ENCODE peak calls at places on chromosomes 7 and 10, in seven cellular contexts. D is HCT116, Z is SK-N-SH, R is GM12878, O is K562, I is HepG2, V is H1. L is an unnamed sample.
A peak's percentile ranks its signal among the peaks of the same experiment; 100 is the strongest.

GRCh38 chr10:120581496-120581895 is 124.5 kb downstream of the PLPP4 start:
- DNase-seq in D (peak; percentile 12), I (no peak), Z (no peak), V (no peak), R (no peak), O (no peak), L (peak; percentile 35)

GRCh38 chr10:3511483-3511882 is 273.5 kb downstream of the KLF6 start:
- DNase-seq in V (no peak), O (no peak), D (no peak), I (no peak), Z (no peak), R (no peak), L (no peak)

GRCh38 chr7:27112361-27112760 is 9.9 kb upstream of the HOXA2 start:
- DNase-seq in V (no peak), R (no peak), O (no peak), I (no peak), Z (no peak), D (no peak), L (no peak)

GRCh38 chr7:129186749-129187260 is 1.6 kb upstream of the SMO start:
- DNase-seq in R (no peak), D (no peak), V (no peak), I (no peak), O (no peak), Z (no peak), L (no peak)

GRCh38 chr10:77629775-77630565 is 7.6 kb downstream of the KCNMA1 start:
- DNase-seq in Z (no peak), D (no peak), V (no peak), I (no peak), R (no peak), O (no peak), L (no peak)

GRCh38 chr7:113366122-113366521 is 247.8 kb upstream of the SMIM30 start:
- DNase-seq in R (no peak), Z (no peak), V (peak; percentile 25), O (no peak), D (no peak), I (no peak), L (no peak)

GRCh38 chr7:89385414-89385813 is 589.9 kb upstream of the TEX47 start:
- DNase-seq in I (no peak), V (no peak), R (no peak), O (no peak), Z (no peak), D (no peak), L (no peak)

GRCh38 chr7:85516675-85517074 is 329.8 kb upstream of the SEMA3D start:
- DNase-seq in V (no peak), R (no peak), I (no peak), Z (no peak), O (no peak), D (no peak), L (no peak)

GRCh38 chr10:29680091-29680490 is 45.3 kb upstream of the SVIL start:
- DNase-seq in V (no peak), Z (no peak), O (no peak), I (no peak), D (no peak), R (no peak), L (no peak)

GRCh38 chr10:117441366-117441765 is 66.1 kb upstream of the PDZD8 start:
- DNase-seq in D (no peak), O (no peak), I (no peak), Z (no peak), V (no peak), R (no peak), L (no peak)

GRCh38 chr10:54266395-54266794 is 534.6 kb downstream of the PCDH15 start:
- DNase-seq in Z (no peak), R (no peak), O (no peak), D (no peak), V (no peak), I (no peak), L (no peak)
- TF ChIP-seq JUND in Z (no peak), R (no peak), O (no peak), D (no peak), V (no peak), I (no peak), L (no peak)

DNA sequence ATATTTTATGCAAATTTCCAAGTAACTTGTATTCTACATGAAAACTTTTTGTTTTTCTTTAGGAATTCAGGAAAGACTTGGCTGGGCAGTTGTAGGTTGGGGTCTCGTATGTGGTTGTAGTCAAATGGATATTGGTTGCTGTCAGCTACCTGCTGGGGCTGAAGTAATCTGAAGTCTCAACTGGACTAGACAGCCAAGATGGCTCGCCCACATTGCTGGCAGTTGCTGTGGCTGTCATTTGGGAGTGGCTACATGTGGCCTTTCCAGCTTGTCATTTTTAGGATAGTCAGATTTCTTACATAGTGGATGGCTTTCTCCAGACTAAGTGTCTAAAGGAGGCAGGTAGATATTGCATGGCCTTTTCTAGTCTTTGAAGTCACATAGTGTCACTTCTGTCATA is 32.6 kb downstream of the EXOC6 start:
- DNase-seq in I (no peak), R (no peak), V (no peak), O (no peak), D (no peak), Z (no peak), L (no peak)
- TF ChIP-seq JUND in I (no peak), R (no peak), V (no peak), O (no peak), D (no peak), Z (no peak), L (no peak)

DNA sequence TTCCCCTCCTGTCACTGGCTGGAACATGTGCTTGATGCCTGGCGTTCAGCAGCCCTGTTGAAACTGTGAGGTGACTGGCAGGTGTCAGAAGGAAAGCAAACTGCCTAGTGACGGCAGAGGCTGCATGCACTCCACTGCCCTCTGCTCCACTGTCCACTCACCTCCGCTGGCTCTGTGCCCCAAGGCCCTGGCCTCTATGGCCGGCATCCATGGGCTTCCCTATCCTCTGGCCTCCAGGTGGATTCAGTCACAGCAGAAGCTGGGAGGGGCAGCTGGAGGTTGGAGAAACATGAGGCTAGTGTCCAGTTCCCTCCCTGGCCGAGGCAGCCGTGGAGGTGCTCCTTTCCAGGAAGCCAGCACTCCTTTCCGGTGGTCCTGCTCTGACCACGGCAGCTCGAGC is 31.2 kb upstream of the INSIG1 start:
- DNase-seq in Z (no peak), I (no peak), O (no peak), D (no peak), R (no peak), V (no peak), L (no peak)
- TF ChIP-seq JUND in Z (no peak), I (no peak), O (no peak), D (no peak), R (no peak), V (no peak), L (no peak)

GRCh38 chr7:101576993-101577392 is 52.1 kb downstream of the MYL10 start:
- DNase-seq in Z (no peak), R (no peak), D (no peak), O (no peak), I (no peak), V (no peak), L (no peak)

GRCh38 chr7:101575168-101575567 is 53.9 kb downstream of the MYL10 start:
- DNase-seq in D (no peak), O (no peak), V (peak; percentile 53), R (no peak), I (no peak), Z (no peak), L (no peak)

GRCh38 chr7:101580596-101580995 is 48.5 kb downstream of the MYL10 start:
- DNase-seq in O (no peak), D (no peak), Z (no peak), R (no peak), I (no peak), V (no peak), L (no peak)

GRCh38 chr7:101572156-101572555 is 56.9 kb downstream of the MYL10 start:
- DNase-seq in D (no peak), O (no peak), Z (no peak), V (no peak), I (no peak), R (no peak), L (no peak)

DNA sequence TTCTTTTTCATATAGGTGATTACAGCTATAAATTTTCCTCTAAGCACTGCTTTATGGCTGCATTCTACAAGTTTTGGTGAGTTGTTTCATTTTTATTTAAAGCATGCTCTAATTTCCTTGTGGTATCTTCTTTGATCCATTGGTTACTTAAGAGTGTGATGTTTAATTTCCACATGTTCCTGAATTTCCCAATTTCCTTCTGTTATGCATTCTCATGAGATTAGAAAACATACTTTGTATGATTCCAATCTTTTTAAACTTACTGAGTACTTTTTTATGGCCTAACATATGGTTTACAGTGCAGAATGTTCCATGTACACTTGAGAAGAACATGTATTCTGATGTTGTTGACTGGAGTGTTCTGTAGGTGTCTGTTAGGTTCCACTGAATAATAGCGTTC is 53.4 kb downstream of the MYL10 start:
- DNase-seq in R (no peak), O (no peak), V (no peak), Z (no peak), I (no peak), D (no peak), L (no peak)
- TF ChIP-seq JUND in R (no peak), O (no peak), V (no peak), Z (no peak), I (no peak), D (no peak), L (no peak)